ENCODE peak calls at places on chromosome 5, in ten cellular contexts. U, M, I, P, A, T, E, G, Q and H are unnamed samples.

GRCh38 chr5:172380992-172381643 is 73.2 kb downstream of the SH3PXD2B start:
- DNase-seq in G (peak; percentile 83), U (no peak), A (peak; percentile 15), E (peak; percentile 74), Q (peak; percentile 46), M (no peak), I (no peak), P (no peak), T (no peak), H (peak; percentile 72)

GRCh38 chr5:61139094-61139873 is 23.0 kb downstream of the SMIM15 start:
- DNase-seq in I (peak; percentile 2), M (no peak), P (peak; percentile 36), T (no peak), E (no peak), U (no peak), Q (no peak), A (peak; percentile 28), G (no peak), H (no peak)

GRCh38 chr5:139075066-139076050 is 122.8 kb downstream of the SIL1 start:
- DNase-seq in G (no peak), T (no peak), A (peak; percentile 57), U (no peak), M (no peak), P (no peak), Q (no peak), E (no peak), I (no peak), H (no peak)

GRCh38 chr5:2906302-2907090 is 155.0 kb upstream of the IRX2 start:
- DNase-seq in A (no peak), U (no peak), T (no peak), G (no peak), Q (no peak), I (no peak), M (no peak), P (no peak), E (no peak), H (no peak)

GRCh38 chr5:50966986-50967385 is 300.5 kb downstream of the PARP8 start:
- DNase-seq in P (no peak), A (no peak), T (peak; percentile 32), G (no peak), Q (no peak), I (no peak), U (no peak), M (no peak), E (no peak), H (no peak)

GRCh38 chr5:175883506-175883905 is 12.1 kb downstream of the CPLX2 start:
- DNase-seq in I (peak; percentile 40), E (no peak), T (no peak), M (no peak), P (no peak), G (no peak), U (no peak), A (no peak), Q (no peak), H (no peak)

GRCh38 chr5:52999357-52999949 is 10.3 kb downstream of the ITGA2 start:
- DNase-seq in E (no peak), A (peak; percentile 89), Q (no peak), P (peak; percentile 51), G (no peak), M (no peak), I (no peak), U (no peak), T (no peak), H (no peak)

GRCh38 chr5:124289122-124289521 is 457.3 kb downstream of the ZNF608 start:
- DNase-seq in A (no peak), M (no peak), P (no peak), I (no peak), Q (peak; percentile 21), G (peak; percentile 72), E (peak; percentile 42), U (no peak), T (no peak), H (peak; percentile 78)

GRCh38 chr5:61228691-61229280 is 66.5 kb upstream of the SMIM15 start:
- DNase-seq in A (peak; percentile 45), T (no peak), U (no peak), E (no peak), M (no peak), G (no peak), Q (no peak), P (no peak), I (no peak), H (no peak)

GRCh38 chr5:160064441-160064840 is 54.8 kb downstream of the PWWP2A start:
- DNase-seq in Q (peak; percentile 76), T (no peak), U (no peak), G (no peak), M (no peak), E (peak; percentile 18), P (no peak), A (no peak), I (no peak), H (no peak)

GRCh38 chr5:76358-77169 is 15.4 kb upstream of the PLEKHG4B start:
- DNase-seq in T (no peak), A (no peak), E (no peak), M (no peak), Q (no peak), U (peak; percentile 7), G (no peak), I (peak; percentile 37), P (no peak), H (no peak)

GRCh38 chr5:147731708-147732551 is 50.6 kb downstream of the JAKMIP2 start:
- DNase-seq in I (no peak), A (no peak), P (no peak), Q (no peak), U (no peak), T (no peak), G (no peak), E (no peak), M (no peak), H (no peak)

DNA sequence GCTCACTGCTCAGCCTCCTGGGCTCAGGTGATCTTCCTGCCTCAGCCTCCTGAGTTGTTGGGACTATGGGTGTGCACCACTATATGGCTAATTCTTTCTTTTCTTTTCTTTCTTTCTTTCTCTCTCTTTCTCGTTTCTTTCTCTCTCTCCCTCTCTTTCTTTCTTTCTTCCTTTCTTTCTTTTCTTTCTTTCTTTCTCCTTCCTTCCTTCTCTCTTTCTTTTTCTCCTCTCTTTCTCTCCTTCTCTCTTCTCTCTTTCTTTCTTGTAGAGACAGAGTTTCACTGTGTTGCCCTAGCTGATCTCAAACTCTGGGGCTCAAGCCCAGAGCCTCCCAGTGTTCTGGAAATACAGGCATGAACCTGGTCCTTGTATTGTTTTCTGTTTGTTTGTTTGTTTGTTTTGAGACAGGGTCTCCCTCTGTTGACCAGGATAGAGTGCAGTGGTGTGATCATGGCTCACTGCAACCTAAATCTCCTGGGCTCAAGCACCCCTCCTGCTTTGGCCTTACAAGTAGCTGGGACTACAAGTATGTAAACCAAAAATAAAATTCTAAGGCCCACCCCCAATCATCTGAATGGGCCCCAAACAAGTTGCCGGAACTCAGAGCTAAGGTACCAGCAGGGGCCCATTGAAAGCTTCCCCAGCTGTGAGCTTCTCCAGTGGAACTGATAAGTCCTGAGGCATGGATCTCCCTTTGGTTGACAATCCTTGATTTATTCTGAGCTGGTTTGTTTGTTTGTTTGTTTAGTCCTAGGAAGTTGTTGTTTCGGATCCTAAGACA is 11.9 kb upstream of the BTF3 start:
- DNase-seq in U (no peak), M (no peak), P (peak; percentile 56), Q (no peak), T (no peak), G (no peak), A (no peak), I (no peak), E (no peak), H (no peak)
- H3K27me3 ChIP-seq in U (no peaks in the 10 kb centered on the region), M (peaks cover 4% of the 10 kb centered on the region), P (no peaks in the 10 kb centered on the region), Q (peaks cover 26% of the 10 kb centered on the region), T (no peaks in the 10 kb centered on the region), G (peaks cover 16% of the 10 kb centered on the region), A (no peaks in the 10 kb centered on the region), I (no peaks in the 10 kb centered on the region), E (peaks cover 16% of the 10 kb centered on the region), H (peaks cover 7% of the 10 kb centered on the region)

DNA sequence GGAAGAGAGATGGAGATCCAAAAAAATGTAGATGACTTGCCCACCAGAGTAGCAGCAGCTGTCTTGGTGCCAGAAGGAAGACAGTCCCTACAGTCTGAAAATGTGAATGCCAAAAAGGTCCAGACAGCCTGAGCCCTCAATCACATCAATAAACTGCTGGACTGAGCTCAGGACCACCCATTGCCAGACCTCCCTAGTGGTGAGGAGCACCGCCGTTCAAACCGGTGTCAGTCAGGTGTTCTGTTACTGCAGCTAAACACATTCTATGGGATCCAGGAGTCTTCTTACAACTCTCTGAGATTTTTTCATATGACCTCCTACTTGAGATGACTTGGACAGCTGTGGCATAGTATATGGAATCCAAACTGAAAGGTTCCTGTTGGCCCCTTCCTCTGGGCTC is 32.0 kb upstream of the OTP start:
- DNase-seq in A (no peak), U (no peak), M (no peak), G (no peak), E (no peak), I (no peak), T (no peak), P (no peak), Q (no peak), H (no peak)
- H3K27me3 ChIP-seq in A (peaks cover 33% of the 10 kb centered on the region), U (peaks cover 41% of the 10 kb centered on the region), M (peaks cover 54% of the 10 kb centered on the region), G (peaks cover 35% of the 10 kb centered on the region), E (peaks cover 26% of the 10 kb centered on the region), I (no peaks in the 10 kb centered on the region), T (peaks cover 10% of the 10 kb centered on the region), P (no peaks in the 10 kb centered on the region), Q (peaks cover 28% of the 10 kb centered on the region), H (peaks cover 9% of the 10 kb centered on the region)

GRCh38 chr5:64437496-64437895 is 68.3 kb upstream of the RGS7BP start:
- DNase-seq in M (no peak), E (no peak), I (no peak), G (no peak), P (no peak), Q (no peak), T (no peak), A (no peak), U (no peak), H (no peak)
- H3K27me3 ChIP-seq in M (no peaks in the 10 kb centered on the region), E (no peaks in the 10 kb centered on the region), I (no peaks in the 10 kb centered on the region), G (no peaks in the 10 kb centered on the region), P (no peaks in the 10 kb centered on the region), Q (no peaks in the 10 kb centered on the region), T (no peaks in the 10 kb centered on the region), A (no peaks in the 10 kb centered on the region), U (no peaks in the 10 kb centered on the region), H (no peaks in the 10 kb centered on the region)

GRCh38 chr5:96868603-96869371 is 7.5 kb upstream of the ERAP2 start:
- DNase-seq in I (peak; percentile 24), U (peak; percentile 33), E (no peak), T (peak; percentile 73), A (peak; percentile 84), M (no peak), Q (no peak), G (no peak), P (peak; percentile 81), H (no peak)

GRCh38 chr5:96863114-96863513 is 13.2 kb upstream of the ERAP2 start:
- DNase-seq in A (no peak), T (no peak), U (no peak), E (no peak), P (no peak), I (no peak), Q (no peak), M (no peak), G (no peak), H (no peak)

GRCh38 chr5:96864922-96865545 is 11.3 kb upstream of the ERAP2 start:
- DNase-seq in M (no peak), U (no peak), A (no peak), I (no peak), E (no peak), T (no peak), Q (no peak), P (no peak), G (no peak), H (no peak)

GRCh38 chr5:96861044-96861443 is 15.3 kb upstream of the ERAP2 start:
- DNase-seq in G (no peak), Q (no peak), T (peak; percentile 22), A (no peak), P (no peak), M (no peak), I (no peak), U (no peak), E (no peak), H (no peak)

GRCh38 chr5:96863949-96864649 is 12.2 kb upstream of the ERAP2 start:
- DNase-seq in G (no peak), P (no peak), M (no peak), I (no peak), E (no peak), Q (no peak), A (no peak), U (no peak), T (no peak), H (no peak)
- H3K27me3 ChIP-seq in G (no peaks in the 10 kb centered on the region), P (no peaks in the 10 kb centered on the region), M (no peaks in the 10 kb centered on the region), I (no peaks in the 10 kb centered on the region), E (no peaks in the 10 kb centered on the region), Q (no peaks in the 10 kb centered on the region), A (peaks cover 5% of the 10 kb centered on the region), U (no peaks in the 10 kb centered on the region), T (no peaks in the 10 kb centered on the region), H (no peaks in the 10 kb centered on the region)